ENCODE peak calls at places on chromosomes 12 and 14, in four cellular contexts. K is spleen, M is body of pancreas, X is AG20443. V is an unnamed sample.

GRCh38 chr12:117028254-117028653 is 71.0 kb downstream of the TESC start:
- DNase-seq in M (peak; percentile 53), X (no peak), K (peak; percentile 54), V (no peak)

GRCh38 chr14:70879448-70879847 is 27.8 kb upstream of the PCNX1 start:
- DNase-seq in M (no peak), K (no peak), X (no peak), V (no peak)

GRCh38 chr12:109888179-109889020 is 8.1 kb upstream of the GLTP start:
- DNase-seq in M (no peak), X (peak; percentile 88), K (no peak), V (no peak)

GRCh38 chr14:90454041-90455000 is 57.5 kb downstream of the CALM1 start:
- DNase-seq in K (no peak), X (peak; percentile 90), M (peak; percentile 94), V (peak; percentile 74)

GRCh38 chr14:64906022-64906421 is 8.2 kb upstream of the CHURC1 start:
- DNase-seq in X (no peak), K (no peak), M (no peak), V (no peak)

GRCh38 chr14:55942101-55942645 is 176.0 kb upstream of the PELI2 start:
- DNase-seq in K (no peak), X (no peak), M (peak; percentile 19), V (no peak)

GRCh38 chr12:55845785-55846496 is 3.2 kb upstream of the MMP19 start:
- DNase-seq in K (no peak), X (no peak), M (no peak), V (no peak)

GRCh38 chr12:52925717-52926595 is 21.1 kb upstream of the KRT8 start:
- DNase-seq in X (no peak), K (no peak), M (peak; percentile 81), V (no peak)

GRCh38 chr12:53989227-53990113 is 4.5 kb downstream of the HOXC10 start:
- DNase-seq in K (no peak), X (peak; percentile 46), M (no peak), V (no peak)

GRCh38 chr14:99621948-99622347 is 17.9 kb upstream of the CCDC85C start:
- DNase-seq in M (no peak), X (no peak), K (no peak), V (no peak)

GRCh38 chr14:70988452-70988851 is 81.2 kb downstream of the PCNX1 start:
- DNase-seq in M (no peak), X (no peak), K (no peak), V (no peak)

GRCh38 chr14:67221248-67221981 is 19.8 kb upstream of the PALS1 start:
- DNase-seq in M (no peak), K (no peak), X (peak; percentile 40), V (no peak)

GRCh38 chr14:99815696-99816095 is 22.5 kb downstream of the EML1 start:
- DNase-seq in K (no peak), X (no peak), M (no peak), V (no peak)

GRCh38 chr12:52603314-52603713 is 2.1 kb upstream of the KRT72 start:
- DNase-seq in X (no peak), M (no peak), K (no peak), V (no peak)

GRCh38 chr14:103867523-103867953 is 20.2 kb upstream of the PPP1R13B start:
- DNase-seq in X (no peak), M (peak; percentile 93), K (no peak), V (peak; percentile 81)

GRCh38 chr14:96052541-96053105 is 13.5 kb downstream of the C14orf132 start:
- DNase-seq in X (no peak), M (no peak), K (peak; percentile 47), V (no peak)

GRCh38 chr12:109753054-109753401 is 39.4 kb downstream of the FAM222A start:
- DNase-seq in K (peak; percentile 62), X (no peak), M (no peak), V (peak; percentile 30)

GRCh38 chr12:131311764-131312163 is 358.1 kb downstream of the ADGRD1 start:
- DNase-seq in M (no peak), K (peak; percentile 56), X (no peak), V (no peak)